ENCODE peak calls at places on chromosomes 5 and 9, in eight cellular contexts. A is GM04504; Y is stimulated activated CD4-positive, alpha-beta T cell treated with anti-CD3 and anti-CD28 coated beads, Interleukin-4, amount 100 ng/mL, for 4 hours; W is HEK293T; L is cardiac fibroblast; J is A172; X is astrocyte of the spinal cord; G is retina. Q is an unnamed sample.

GRCh38 chr5:111931658-111932057 is 174.7 kb upstream of the NREP start:
- DNase-seq in A (no peak), Y (no peak), W (no peak), L (no peak), J (no peak), X (no peak), G (no peak), Q (no peak)

GRCh38 chr5:35345222-35345621 is 114.9 kb upstream of the PRLR start:
- DNase-seq in A (no peak), Y (no peak), W (no peak), L (no peak), J (no peak), X (no peak), G (no peak), Q (no peak)

GRCh38 chr9:131201856-131202255 is 74.5 kb downstream of the FAM78A start:
- DNase-seq in A (no peak), Y (no peak), W (no peak), L (no peak), J (no peak), X (no peak), G (no peak), Q (no peak)

GRCh38 chr5:16889972-16890519 is 46.0 kb downstream of the MYO10 start:
- DNase-seq in A (no peak), Y (no peak), W (no peak), L (peak), J (peak), X (peak), G (no peak), Q (peak)

GRCh38 chr5:2039180-2039531 is 156.4 kb upstream of the IRX4 start:
- DNase-seq in A (no peak), Y (no peak), W (no peak), L (no peak), J (no peak), X (no peak), G (no peak), Q (peak)

GRCh38 chr9:137218754-137219271 is 3.2 kb downstream of the RNF208 start:
- DNase-seq in A (no peak), Y (no peak), W (no peak), L (peak), J (peak), X (peak), G (no peak), Q (no peak)

GRCh38 chr5:177600458-177601018 is 606 bp downstream of the B4GALT7 start:
- DNase-seq in A (no peak), Y (no peak), W (no peak), L (peak), J (peak), X (peak), G (peak), Q (peak)

GRCh38 chr5:107594253-107595045 is 76.3 kb downstream of the EFNA5 start:
- DNase-seq in A (no peak), Y (no peak), W (no peak), L (no peak), J (no peak), X (no peak), G (no peak), Q (no peak)

Q was measured in left kidney.